ENCODE peak calls at places on chromosomes 2 and 18, in five cellular contexts. One of them, this sample, is unnamed.

GRCh38 chr18:8052237-8052701 is 485.2 kb downstream of the PTPRM start:
- DNase-seq in ACHN: no peak
- DNase-seq in cardiac fibroblast: peak; percentile 67
- DNase-seq in brain microvascular endothelial cell: peak; percentile 42
- DNase-seq in hepatocyte: no peak
- DNase-seq in this sample: peak; percentile 4

GRCh38 chr18:34928068-34928753 is 113.0 kb upstream of the MAPRE2 start:
- DNase-seq in cardiac fibroblast: no peak
- DNase-seq in ACHN: no peak
- DNase-seq in hepatocyte: peak; percentile 23
- DNase-seq in brain microvascular endothelial cell: no peak
- DNase-seq in this sample: no peak

GRCh38 chr18:42373584-42373983 is 418.6 kb downstream of the PIK3C3 start:
- DNase-seq in hepatocyte: no peak
- DNase-seq in brain microvascular endothelial cell: no peak
- DNase-seq in cardiac fibroblast: peak; percentile 1
- DNase-seq in ACHN: no peak
- DNase-seq in this sample: no peak

GRCh38 chr2:134207589-134208209 is 46.2 kb upstream of the MGAT5 start:
- DNase-seq in brain microvascular endothelial cell: peak; percentile 28
- DNase-seq in ACHN: peak; percentile 66
- DNase-seq in cardiac fibroblast: peak; percentile 63
- DNase-seq in hepatocyte: peak; percentile 56
- DNase-seq in this sample: peak; percentile 72

GRCh38 chr2:207113403-207113802 is 52.3 kb downstream of the KLF7 start:
- DNase-seq in cardiac fibroblast: no peak
- DNase-seq in ACHN: no peak
- DNase-seq in brain microvascular endothelial cell: no peak
- DNase-seq in hepatocyte: no peak
- DNase-seq in this sample: peak; percentile 48

GRCh38 chr18:41150316-41150715 is 804.7 kb upstream of the PIK3C3 start:
- DNase-seq in cardiac fibroblast: no peak
- DNase-seq in ACHN: no peak
- DNase-seq in brain microvascular endothelial cell: no peak
- DNase-seq in hepatocyte: peak; percentile 43
- DNase-seq in this sample: no peak

GRCh38 chr18:8177330-8178016 is 431.8 kb upstream of the RAB12 start:
- DNase-seq in ACHN: peak; percentile 44
- DNase-seq in brain microvascular endothelial cell: peak; percentile 45
- DNase-seq in cardiac fibroblast: peak; percentile 38
- DNase-seq in hepatocyte: peak; percentile 23
- DNase-seq in this sample: peak; percentile 20

GRCh38 chr2:85312404-85312803 is 15.4 kb downstream of the TGOLN2 start:
- DNase-seq in brain microvascular endothelial cell: peak; percentile 61
- DNase-seq in ACHN: peak; percentile 68
- DNase-seq in cardiac fibroblast: peak; percentile 90
- DNase-seq in hepatocyte: no peak
- DNase-seq in this sample: no peak

GRCh38 chr2:235098736-235099494 is 147.1 kb downstream of the SH3BP4 start:
- DNase-seq in hepatocyte: no peak
- DNase-seq in ACHN: peak; percentile 30
- DNase-seq in cardiac fibroblast: no peak
- DNase-seq in brain microvascular endothelial cell: no peak
- DNase-seq in this sample: no peak